ENCODE peak calls at places on chromosomes 7 and 10, in eight cellular contexts. One of them, this sample, is unnamed.

GRCh38 chr7:90797596-90797995 is 201.5 kb downstream of the CDK14 start:
- DNase-seq in iris pigment epithelial cell: peak; percentile 12
- DNase-seq in mesothelial cell of epicardium: no peak
- DNase-seq in SK-N-DZ: no peak
- DNase-seq in NAMALWA: no peak
- DNase-seq in Calu3: no peak
- DNase-seq in effector CD8-positive, alpha-beta T cell: no peak
- DNase-seq in OCI-LY7: no peak
- DNase-seq in this sample: no peak

GRCh38 chr7:83178066-83178465 is 15.4 kb upstream of the PCLO start:
- DNase-seq in iris pigment epithelial cell: peak; percentile 15
- DNase-seq in mesothelial cell of epicardium: no peak
- DNase-seq in SK-N-DZ: no peak
- DNase-seq in NAMALWA: no peak
- DNase-seq in Calu3: no peak
- DNase-seq in effector CD8-positive, alpha-beta T cell: no peak
- DNase-seq in OCI-LY7: no peak
- DNase-seq in this sample: no peak

GRCh38 chr10:119817991-119818888 is 54.4 kb downstream of the MCMBP start:
- DNase-seq in iris pigment epithelial cell: peak; percentile 60
- DNase-seq in mesothelial cell of epicardium: peak; percentile 85
- DNase-seq in SK-N-DZ: no peak
- DNase-seq in NAMALWA: no peak
- DNase-seq in Calu3: no peak
- DNase-seq in effector CD8-positive, alpha-beta T cell: no peak
- DNase-seq in OCI-LY7: no peak
- DNase-seq in this sample: no peak

GRCh38 chr7:116610210-116610609 is 61.8 kb upstream of the MET start:
- DNase-seq in iris pigment epithelial cell: peak; percentile 93
- DNase-seq in mesothelial cell of epicardium: no peak
- DNase-seq in SK-N-DZ: no peak
- DNase-seq in NAMALWA: no peak
- DNase-seq in Calu3: no peak
- DNase-seq in effector CD8-positive, alpha-beta T cell: no peak
- DNase-seq in OCI-LY7: no peak
- DNase-seq in this sample: no peak

GRCh38 chr10:129042747-129043146 is 424.3 kb upstream of the MGMT start:
- DNase-seq in iris pigment epithelial cell: no peak
- DNase-seq in mesothelial cell of epicardium: no peak
- DNase-seq in SK-N-DZ: no peak
- DNase-seq in NAMALWA: no peak
- DNase-seq in Calu3: no peak
- DNase-seq in effector CD8-positive, alpha-beta T cell: no peak
- DNase-seq in OCI-LY7: no peak
- DNase-seq in this sample: no peak

GRCh38 chr7:144723311-144723710 is 112.5 kb downstream of the TPK1 start:
- DNase-seq in iris pigment epithelial cell: no peak
- DNase-seq in mesothelial cell of epicardium: no peak
- DNase-seq in SK-N-DZ: no peak
- DNase-seq in NAMALWA: no peak
- DNase-seq in Calu3: no peak
- DNase-seq in effector CD8-positive, alpha-beta T cell: no peak
- DNase-seq in OCI-LY7: no peak
- DNase-seq in this sample: no peak

GRCh38 chr10:127464561-127464960 is 84.5 kb upstream of the NPS start:
- DNase-seq in iris pigment epithelial cell: no peak
- DNase-seq in mesothelial cell of epicardium: no peak
- DNase-seq in SK-N-DZ: no peak
- DNase-seq in NAMALWA: no peak
- DNase-seq in Calu3: no peak
- DNase-seq in effector CD8-positive, alpha-beta T cell: no peak
- DNase-seq in OCI-LY7: no peak
- DNase-seq in this sample: no peak

GRCh38 chr7:6438427-6438826 is 9.3 kb downstream of the DAGLB start:
- DNase-seq in iris pigment epithelial cell: no peak
- DNase-seq in mesothelial cell of epicardium: no peak
- DNase-seq in SK-N-DZ: peak; percentile 74
- DNase-seq in NAMALWA: peak; percentile 39
- DNase-seq in Calu3: no peak
- DNase-seq in effector CD8-positive, alpha-beta T cell: no peak
- DNase-seq in OCI-LY7: peak; percentile 74
- DNase-seq in this sample: peak; percentile 15

GRCh38 chr7:20083781-20084180 is 133.4 kb downstream of the MACC1 start:
- DNase-seq in iris pigment epithelial cell: peak; percentile 31
- DNase-seq in mesothelial cell of epicardium: no peak
- DNase-seq in SK-N-DZ: no peak
- DNase-seq in NAMALWA: no peak
- DNase-seq in Calu3: peak; percentile 36
- DNase-seq in effector CD8-positive, alpha-beta T cell: no peak
- DNase-seq in OCI-LY7: no peak
- DNase-seq in this sample: no peak

GRCh38 chr7:34471844-34472243 is 186.2 kb upstream of the NPSR1 start:
- DNase-seq in iris pigment epithelial cell: no peak
- DNase-seq in mesothelial cell of epicardium: no peak
- DNase-seq in SK-N-DZ: no peak
- DNase-seq in NAMALWA: no peak
- DNase-seq in Calu3: no peak
- DNase-seq in effector CD8-positive, alpha-beta T cell: no peak
- DNase-seq in OCI-LY7: no peak
- DNase-seq in this sample: no peak

GRCh38 chr7:96034940-96035727 is 262.8 kb downstream of the DYNC1I1 start:
- DNase-seq in iris pigment epithelial cell: no peak
- DNase-seq in mesothelial cell of epicardium: no peak
- DNase-seq in SK-N-DZ: peak; percentile 41
- DNase-seq in NAMALWA: no peak
- DNase-seq in Calu3: no peak
- DNase-seq in effector CD8-positive, alpha-beta T cell: no peak
- DNase-seq in OCI-LY7: no peak
- DNase-seq in this sample: no peak

GRCh38 chr10:116251602-116252395 is 21.2 kb downstream of the GFRA1 start:
- DNase-seq in iris pigment epithelial cell: no peak
- DNase-seq in mesothelial cell of epicardium: no peak
- DNase-seq in SK-N-DZ: no peak
- DNase-seq in NAMALWA: no peak
- DNase-seq in Calu3: no peak
- DNase-seq in effector CD8-positive, alpha-beta T cell: no peak
- DNase-seq in OCI-LY7: no peak
- DNase-seq in this sample: no peak

GRCh38 chr10:100790761-100791208 is 45.4 kb downstream of the PAX2 start:
- DNase-seq in iris pigment epithelial cell: no peak
- DNase-seq in mesothelial cell of epicardium: no peak
- DNase-seq in SK-N-DZ: no peak
- DNase-seq in NAMALWA: no peak
- DNase-seq in Calu3: no peak
- DNase-seq in effector CD8-positive, alpha-beta T cell: no peak
- DNase-seq in OCI-LY7: no peak
- DNase-seq in this sample: no peak

GRCh38 chr7:69670701-69671100 is 72.4 kb downstream of the AUTS2 start:
- DNase-seq in iris pigment epithelial cell: peak; percentile 7
- DNase-seq in mesothelial cell of epicardium: no peak
- DNase-seq in SK-N-DZ: no peak
- DNase-seq in NAMALWA: no peak
- DNase-seq in Calu3: no peak
- DNase-seq in effector CD8-positive, alpha-beta T cell: no peak
- DNase-seq in OCI-LY7: no peak
- DNase-seq in this sample: no peak

GRCh38 chr10:869171-869570 is 62.3 kb downstream of the LARP4B start:
- DNase-seq in iris pigment epithelial cell: no peak
- DNase-seq in mesothelial cell of epicardium: no peak
- DNase-seq in SK-N-DZ: no peak
- DNase-seq in NAMALWA: no peak
- DNase-seq in Calu3: no peak
- DNase-seq in effector CD8-positive, alpha-beta T cell: no peak
- DNase-seq in OCI-LY7: no peak
- DNase-seq in this sample: no peak

GRCh38 chr7:120725376-120726039 is 132.4 kb downstream of the TSPAN12 start:
- DNase-seq in iris pigment epithelial cell: peak; percentile 39
- DNase-seq in mesothelial cell of epicardium: no peak
- DNase-seq in SK-N-DZ: peak; percentile 49
- DNase-seq in NAMALWA: peak; percentile 58
- DNase-seq in Calu3: no peak
- DNase-seq in effector CD8-positive, alpha-beta T cell: no peak
- DNase-seq in OCI-LY7: peak; percentile 37
- DNase-seq in this sample: no peak

GRCh38 chr10:95976295-95977229 is 66.8 kb upstream of the CCNJ start:
- DNase-seq in iris pigment epithelial cell: no peak
- DNase-seq in mesothelial cell of epicardium: no peak
- DNase-seq in SK-N-DZ: no peak
- DNase-seq in NAMALWA: no peak
- DNase-seq in Calu3: no peak
- DNase-seq in effector CD8-positive, alpha-beta T cell: no peak
- DNase-seq in OCI-LY7: no peak
- DNase-seq in this sample: no peak

GRCh38 chr7:13179011-13179574 is 491.7 kb downstream of the ARL4A start:
- DNase-seq in iris pigment epithelial cell: peak; percentile 8
- DNase-seq in mesothelial cell of epicardium: no peak
- DNase-seq in SK-N-DZ: no peak
- DNase-seq in NAMALWA: peak; percentile 31
- DNase-seq in Calu3: no peak
- DNase-seq in effector CD8-positive, alpha-beta T cell: no peak
- DNase-seq in OCI-LY7: peak; percentile 3
- DNase-seq in this sample: no peak

GRCh38 chr7:91519241-91520200 is 255.3 kb downstream of the FZD1 start:
- DNase-seq in iris pigment epithelial cell: peak; percentile 57
- DNase-seq in mesothelial cell of epicardium: no peak
- DNase-seq in SK-N-DZ: no peak
- DNase-seq in NAMALWA: no peak
- DNase-seq in Calu3: no peak
- DNase-seq in effector CD8-positive, alpha-beta T cell: no peak
- DNase-seq in OCI-LY7: no peak
- DNase-seq in this sample: no peak

GRCh38 chr10:14904316-14904732 is 25.7 kb downstream of the SUV39H2 start:
- DNase-seq in iris pigment epithelial cell: peak; percentile 30
- DNase-seq in mesothelial cell of epicardium: no peak
- DNase-seq in SK-N-DZ: peak; percentile 5
- DNase-seq in NAMALWA: peak; percentile 76
- DNase-seq in Calu3: peak; percentile 30
- DNase-seq in effector CD8-positive, alpha-beta T cell: no peak
- DNase-seq in OCI-LY7: peak; percentile 68
- DNase-seq in this sample: no peak